ENCODE peak calls at places on chromosomes 7 and 10, in eight cellular contexts. One of them, this sample, is unnamed.

GRCh38 chr10:32929634-32930033 is 28.4 kb downstream of the ITGB1 start:
- DNase-seq in AG04450: no peak
- DNase-seq in Caco-2: no peak
- DNase-seq in IMR-90: no peak
- DNase-seq in mammary epithelial cell: peak; percentile 88
- DNase-seq in HCT116: no peak
- DNase-seq in GM23248: no peak
- DNase-seq in foreskin fibroblast: no peak
- DNase-seq in this sample: no peak

GRCh38 chr10:3803295-3803883 is 18.4 kb upstream of the KLF6 start:
- DNase-seq in AG04450: no peak
- DNase-seq in HCT116: no peak
- DNase-seq in mammary epithelial cell: peak; percentile 73
- DNase-seq in foreskin fibroblast: no peak
- DNase-seq in GM23248: peak; percentile 88
- DNase-seq in IMR-90: peak; percentile 55
- DNase-seq in Caco-2: no peak
- DNase-seq in this sample: no peak

GRCh38 chr7:101265622-101266516 is 21.0 kb upstream of the FIS1 start:
- DNase-seq in mammary epithelial cell: no peak
- DNase-seq in AG04450: no peak
- DNase-seq in Caco-2: no peak
- DNase-seq in GM23248: no peak
- DNase-seq in HCT116: no peak
- DNase-seq in IMR-90: no peak
- DNase-seq in foreskin fibroblast: no peak
- DNase-seq in this sample: no peak

GRCh38 chr10:48418189-48418588 is 111.7 kb downstream of the MAPK8 start:
- DNase-seq in foreskin fibroblast: no peak
- DNase-seq in IMR-90: no peak
- DNase-seq in mammary epithelial cell: no peak
- DNase-seq in GM23248: no peak
- DNase-seq in AG04450: no peak
- DNase-seq in HCT116: no peak
- DNase-seq in Caco-2: no peak
- DNase-seq in this sample: no peak

GRCh38 chr10:124350806-124351205 is 67.9 kb downstream of the OAT start:
- DNase-seq in IMR-90: no peak
- DNase-seq in GM23248: no peak
- DNase-seq in foreskin fibroblast: no peak
- DNase-seq in mammary epithelial cell: no peak
- DNase-seq in HCT116: no peak
- DNase-seq in AG04450: no peak
- DNase-seq in Caco-2: no peak
- DNase-seq in this sample: no peak

GRCh38 chr10:74730246-74730645 is 96.2 kb upstream of the KAT6B start:
- DNase-seq in GM23248: no peak
- DNase-seq in HCT116: no peak
- DNase-seq in foreskin fibroblast: no peak
- DNase-seq in mammary epithelial cell: no peak
- DNase-seq in AG04450: no peak
- DNase-seq in IMR-90: no peak
- DNase-seq in Caco-2: no peak
- DNase-seq in this sample: no peak

GRCh38 chr10:98242823-98243222 is 25.2 kb downstream of the LOXL4 start:
- DNase-seq in mammary epithelial cell: no peak
- DNase-seq in AG04450: no peak
- DNase-seq in IMR-90: peak; percentile 56
- DNase-seq in GM23248: peak; percentile 51
- DNase-seq in foreskin fibroblast: no peak
- DNase-seq in Caco-2: no peak
- DNase-seq in HCT116: no peak
- DNase-seq in this sample: no peak

GRCh38 chr10:96440257-96441125 is 73.2 kb downstream of the TLL2 start:
- DNase-seq in HCT116: no peak
- DNase-seq in IMR-90: no peak
- DNase-seq in mammary epithelial cell: no peak
- DNase-seq in GM23248: no peak
- DNase-seq in AG04450: no peak
- DNase-seq in foreskin fibroblast: no peak
- DNase-seq in Caco-2: no peak
- DNase-seq in this sample: no peak

DNA sequence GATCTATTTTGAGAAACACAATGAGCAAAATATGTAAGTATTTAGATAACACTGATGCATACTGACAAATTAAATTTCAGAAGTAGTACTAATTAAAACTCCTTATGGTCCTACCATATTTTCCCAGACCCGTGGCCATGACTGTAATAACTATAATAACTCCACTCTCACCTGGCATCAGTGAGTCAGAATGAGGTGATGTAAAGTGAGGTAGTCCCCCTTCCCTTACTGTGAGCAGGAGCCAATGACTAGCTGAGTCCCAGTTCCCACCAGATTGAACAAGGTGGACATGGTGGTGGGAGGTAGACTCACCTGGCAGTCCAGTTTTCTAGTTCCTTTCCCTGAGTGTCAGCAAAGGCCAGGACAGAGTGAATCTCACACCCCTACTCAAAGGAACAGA is 630.5 kb upstream of the IGFBP3 start:
- DNase-seq in foreskin fibroblast: no peak
- DNase-seq in IMR-90: no peak
- DNase-seq in AG04450: no peak
- DNase-seq in GM23248: no peak
- DNase-seq in mammary epithelial cell: peak; percentile 32
- DNase-seq in HCT116: no peak
- DNase-seq in Caco-2: no peak
- DNase-seq in this sample: no peak
- H3K4me3 ChIP-seq in foreskin fibroblast: no peak overlapping the region
- H3K4me3 ChIP-seq in IMR-90: no peak overlapping the region
- H3K4me3 ChIP-seq in AG04450: no peak overlapping the region
- H3K4me3 ChIP-seq in GM23248: no peak overlapping the region
- H3K4me3 ChIP-seq in mammary epithelial cell: no peak overlapping the region
- H3K4me3 ChIP-seq in HCT116: no peak overlapping the region
- H3K4me3 ChIP-seq in Caco-2: no peak overlapping the region
- H3K4me3 ChIP-seq in this sample: no peak overlapping the region

GRCh38 chr10:51744235-51744634 is 44.8 kb upstream of the CSTF2T start:
- DNase-seq in Caco-2: no peak
- DNase-seq in foreskin fibroblast: no peak
- DNase-seq in mammary epithelial cell: no peak
- DNase-seq in AG04450: no peak
- DNase-seq in GM23248: no peak
- DNase-seq in IMR-90: no peak
- DNase-seq in HCT116: no peak
- DNase-seq in this sample: no peak

GRCh38 chr10:51748959-51749358 is 49.6 kb upstream of the CSTF2T start:
- DNase-seq in Caco-2: no peak
- DNase-seq in GM23248: peak; percentile 24
- DNase-seq in foreskin fibroblast: peak; percentile 11
- DNase-seq in mammary epithelial cell: no peak
- DNase-seq in HCT116: no peak
- DNase-seq in IMR-90: peak; percentile 65
- DNase-seq in AG04450: no peak
- DNase-seq in this sample: no peak

GRCh38 chr10:51747211-51747610 is 47.8 kb upstream of the CSTF2T start:
- DNase-seq in AG04450: no peak
- DNase-seq in HCT116: no peak
- DNase-seq in Caco-2: no peak
- DNase-seq in foreskin fibroblast: no peak
- DNase-seq in IMR-90: no peak
- DNase-seq in GM23248: no peak
- DNase-seq in mammary epithelial cell: no peak
- DNase-seq in this sample: no peak

GRCh38 chr10:51743146-51743545 is 43.8 kb upstream of the CSTF2T start:
- DNase-seq in GM23248: peak; percentile 51
- DNase-seq in mammary epithelial cell: no peak
- DNase-seq in AG04450: no peak
- DNase-seq in foreskin fibroblast: no peak
- DNase-seq in IMR-90: no peak
- DNase-seq in Caco-2: no peak
- DNase-seq in HCT116: no peak
- DNase-seq in this sample: no peak
- H3K4me3 ChIP-seq in GM23248: peak overlapping the region; percentile 55
- H3K4me3 ChIP-seq in mammary epithelial cell: no peak overlapping the region
- H3K4me3 ChIP-seq in AG04450: no peak overlapping the region
- H3K4me3 ChIP-seq in foreskin fibroblast: no peak overlapping the region
- H3K4me3 ChIP-seq in IMR-90: no peak overlapping the region
- H3K4me3 ChIP-seq in Caco-2: no peak overlapping the region
- H3K4me3 ChIP-seq in HCT116: no peak overlapping the region
- H3K4me3 ChIP-seq in this sample: no peak overlapping the region

GRCh38 chr10:119665901-119666708 is 14.9 kb downstream of the BAG3 start:
- DNase-seq in HCT116: no peak
- DNase-seq in GM23248: no peak
- DNase-seq in AG04450: no peak
- DNase-seq in IMR-90: peak; percentile 36
- DNase-seq in foreskin fibroblast: no peak
- DNase-seq in mammary epithelial cell: no peak
- DNase-seq in Caco-2: peak; percentile 87
- DNase-seq in this sample: no peak
- H3K4me3 ChIP-seq in HCT116: no peak overlapping the region
- H3K4me3 ChIP-seq in GM23248: no peak overlapping the region
- H3K4me3 ChIP-seq in AG04450: no peak overlapping the region
- H3K4me3 ChIP-seq in IMR-90: no peak overlapping the region
- H3K4me3 ChIP-seq in foreskin fibroblast: no peak overlapping the region
- H3K4me3 ChIP-seq in mammary epithelial cell: no peak overlapping the region
- H3K4me3 ChIP-seq in Caco-2: no peak overlapping the region
- H3K4me3 ChIP-seq in this sample: no peak overlapping the region

GRCh38 chr10:35643976-35644799 is 2.1 kb upstream of the FZD8 start:
- DNase-seq in foreskin fibroblast: no peak
- DNase-seq in HCT116: no peak
- DNase-seq in mammary epithelial cell: no peak
- DNase-seq in Caco-2: no peak
- DNase-seq in AG04450: no peak
- DNase-seq in IMR-90: no peak
- DNase-seq in GM23248: peak; percentile 50
- DNase-seq in this sample: no peak
- H3K4me3 ChIP-seq in foreskin fibroblast: peak overlapping the region; percentile 56
- H3K4me3 ChIP-seq in HCT116: no peak overlapping the region
- H3K4me3 ChIP-seq in mammary epithelial cell: peak overlapping the region; percentile 63
- H3K4me3 ChIP-seq in Caco-2: no peak overlapping the region
- H3K4me3 ChIP-seq in AG04450: peak overlapping the region; percentile 83
- H3K4me3 ChIP-seq in IMR-90: peak overlapping the region; percentile 62
- H3K4me3 ChIP-seq in GM23248: peak overlapping the region; percentile 78
- H3K4me3 ChIP-seq in this sample: peak overlapping the region; percentile 54

GRCh38 chr7:65247491-65247890 is 126.2 kb upstream of the ZNF92 start:
- DNase-seq in IMR-90: no peak
- DNase-seq in HCT116: no peak
- DNase-seq in AG04450: no peak
- DNase-seq in foreskin fibroblast: no peak
- DNase-seq in mammary epithelial cell: no peak
- DNase-seq in GM23248: no peak
- DNase-seq in Caco-2: no peak
- DNase-seq in this sample: no peak
- H3K4me3 ChIP-seq in IMR-90: no peak overlapping the region
- H3K4me3 ChIP-seq in HCT116: no peak overlapping the region
- H3K4me3 ChIP-seq in AG04450: no peak overlapping the region
- H3K4me3 ChIP-seq in foreskin fibroblast: no peak overlapping the region
- H3K4me3 ChIP-seq in mammary epithelial cell: no peak overlapping the region
- H3K4me3 ChIP-seq in GM23248: no peak overlapping the region
- H3K4me3 ChIP-seq in Caco-2: no peak overlapping the region
- H3K4me3 ChIP-seq in this sample: no peak overlapping the region

GRCh38 chr7:2824678-2825461 is 19.2 kb downstream of the GNA12 start:
- DNase-seq in Caco-2: no peak
- DNase-seq in GM23248: no peak
- DNase-seq in HCT116: no peak
- DNase-seq in foreskin fibroblast: no peak
- DNase-seq in IMR-90: peak; percentile 37
- DNase-seq in AG04450: no peak
- DNase-seq in mammary epithelial cell: no peak
- DNase-seq in this sample: no peak
- H3K4me3 ChIP-seq in Caco-2: no peak overlapping the region
- H3K4me3 ChIP-seq in GM23248: no peak overlapping the region
- H3K4me3 ChIP-seq in HCT116: no peak overlapping the region
- H3K4me3 ChIP-seq in foreskin fibroblast: no peak overlapping the region
- H3K4me3 ChIP-seq in IMR-90: no peak overlapping the region
- H3K4me3 ChIP-seq in AG04450: no peak overlapping the region
- H3K4me3 ChIP-seq in mammary epithelial cell: no peak overlapping the region
- H3K4me3 ChIP-seq in this sample: no peak overlapping the region

GRCh38 chr10:43395571-43396060 is 13.4 kb downstream of the HNRNPF start:
- DNase-seq in AG04450: no peak
- DNase-seq in GM23248: peak; percentile 44
- DNase-seq in Caco-2: no peak
- DNase-seq in IMR-90: peak; percentile 28
- DNase-seq in mammary epithelial cell: no peak
- DNase-seq in HCT116: no peak
- DNase-seq in foreskin fibroblast: no peak
- DNase-seq in this sample: no peak

GRCh38 chr10:43392757-43393156 is 16.2 kb downstream of the HNRNPF start:
- DNase-seq in HCT116: no peak
- DNase-seq in foreskin fibroblast: no peak
- DNase-seq in Caco-2: no peak
- DNase-seq in IMR-90: no peak
- DNase-seq in GM23248: no peak
- DNase-seq in mammary epithelial cell: no peak
- DNase-seq in AG04450: no peak
- DNase-seq in this sample: no peak

GRCh38 chr10:43394868-43395267 is 14.1 kb downstream of the HNRNPF start:
- DNase-seq in IMR-90: no peak
- DNase-seq in GM23248: no peak
- DNase-seq in AG04450: no peak
- DNase-seq in Caco-2: no peak
- DNase-seq in HCT116: no peak
- DNase-seq in foreskin fibroblast: no peak
- DNase-seq in mammary epithelial cell: no peak
- DNase-seq in this sample: no peak

GRCh38 chr10:43396061-43396927 is 12.7 kb downstream of the HNRNPF start:
- DNase-seq in AG04450: no peak
- DNase-seq in Caco-2: peak; percentile 94
- DNase-seq in GM23248: peak; percentile 84
- DNase-seq in HCT116: no peak
- DNase-seq in IMR-90: peak; percentile 58
- DNase-seq in foreskin fibroblast: peak; percentile 56
- DNase-seq in mammary epithelial cell: peak; percentile 67
- DNase-seq in this sample: no peak

GRCh38 chr10:43393606-43394360 is 15.2 kb downstream of the HNRNPF start:
- DNase-seq in Caco-2: no peak
- DNase-seq in foreskin fibroblast: no peak
- DNase-seq in IMR-90: no peak
- DNase-seq in GM23248: no peak
- DNase-seq in mammary epithelial cell: no peak
- DNase-seq in AG04450: no peak
- DNase-seq in HCT116: no peak
- DNase-seq in this sample: no peak
- H3K4me3 ChIP-seq in Caco-2: no peak overlapping the region
- H3K4me3 ChIP-seq in foreskin fibroblast: no peak overlapping the region
- H3K4me3 ChIP-seq in IMR-90: no peak overlapping the region
- H3K4me3 ChIP-seq in GM23248: no peak overlapping the region
- H3K4me3 ChIP-seq in mammary epithelial cell: no peak overlapping the region
- H3K4me3 ChIP-seq in AG04450: no peak overlapping the region
- H3K4me3 ChIP-seq in HCT116: no peak overlapping the region
- H3K4me3 ChIP-seq in this sample: no peak overlapping the region

GRCh38 chr10:70694410-70695179 is 22.3 kb downstream of the ADAMTS14 start:
- DNase-seq in Caco-2: no peak
- DNase-seq in GM23248: peak; percentile 88
- DNase-seq in foreskin fibroblast: peak; percentile 69
- DNase-seq in mammary epithelial cell: no peak
- DNase-seq in IMR-90: peak; percentile 55
- DNase-seq in HCT116: no peak
- DNase-seq in AG04450: peak; percentile 75
- DNase-seq in this sample: peak; percentile 64
- H3K4me3 ChIP-seq in Caco-2: no peak overlapping the region
- H3K4me3 ChIP-seq in GM23248: peak overlapping the region; percentile 45
- H3K4me3 ChIP-seq in foreskin fibroblast: no peak overlapping the region
- H3K4me3 ChIP-seq in mammary epithelial cell: no peak overlapping the region
- H3K4me3 ChIP-seq in IMR-90: no peak overlapping the region
- H3K4me3 ChIP-seq in HCT116: no peak overlapping the region
- H3K4me3 ChIP-seq in AG04450: no peak overlapping the region
- H3K4me3 ChIP-seq in this sample: no peak overlapping the region

This sample was measured in AG09309.